ENCODE peak calls at places on chromosomes 13 and 19, in nine cellular contexts. One of them, this sample, is unnamed.

GRCh38 chr19:5006201-5006600 is 37.3 kb downstream of the KDM4B start:
- DNase-seq in Kasumi-1: no peak
- DNase-seq in aorta: no peak
- DNase-seq in stimulated activated CD4-positive, alpha-beta T cell treated with anti-CD3 and anti-CD28 coated beads, Interleukin-4, amount 100 ng/mL, for 48 hours: no peak
- DNase-seq in iPS-NIHi11: no peak
- DNase-seq in activated CD4-positive, CD25-positive, alpha-beta regulatory T cell: no peak
- DNase-seq in Peyer's patch: no peak
- DNase-seq in NCI-H1092: no peak
- DNase-seq in fibroblast of mammary gland: peak
- DNase-seq in this sample: no peak

GRCh38 chr19:54364775-54365257 is at the start of gene LAIR1:
- DNase-seq in iPS-NIHi11: no peak
- DNase-seq in fibroblast of mammary gland: no peak
- DNase-seq in NCI-H1092: no peak
- DNase-seq in activated CD4-positive, CD25-positive, alpha-beta regulatory T cell: no peak
- DNase-seq in Peyer's patch: peak
- DNase-seq in aorta: no peak
- DNase-seq in stimulated activated CD4-positive, alpha-beta T cell treated with anti-CD3 and anti-CD28 coated beads, Interleukin-4, amount 100 ng/mL, for 48 hours: peak
- DNase-seq in Kasumi-1: peak
- DNase-seq in this sample: no peak

GRCh38 chr19:50320051-50320450 is 9.1 kb downstream of the KCNC3 start:
- DNase-seq in stimulated activated CD4-positive, alpha-beta T cell treated with anti-CD3 and anti-CD28 coated beads, Interleukin-4, amount 100 ng/mL, for 48 hours: no peak
- DNase-seq in activated CD4-positive, CD25-positive, alpha-beta regulatory T cell: no peak
- DNase-seq in NCI-H1092: no peak
- DNase-seq in aorta: peak
- DNase-seq in fibroblast of mammary gland: no peak
- DNase-seq in Peyer's patch: no peak
- DNase-seq in Kasumi-1: no peak
- DNase-seq in iPS-NIHi11: no peak
- DNase-seq in this sample: no peak

GRCh38 chr19:19591133-19591825 is 27.2 kb downstream of the PBX4 start:
- DNase-seq in Peyer's patch: peak
- DNase-seq in iPS-NIHi11: peak
- DNase-seq in fibroblast of mammary gland: peak
- DNase-seq in aorta: no peak
- DNase-seq in stimulated activated CD4-positive, alpha-beta T cell treated with anti-CD3 and anti-CD28 coated beads, Interleukin-4, amount 100 ng/mL, for 48 hours: peak
- DNase-seq in NCI-H1092: no peak
- DNase-seq in Kasumi-1: peak
- DNase-seq in activated CD4-positive, CD25-positive, alpha-beta regulatory T cell: peak
- DNase-seq in this sample: peak

GRCh38 chr19:13588953-13589833 is 82.9 kb upstream of the CACNA1A start:
- DNase-seq in Kasumi-1: peak
- DNase-seq in NCI-H1092: peak
- DNase-seq in iPS-NIHi11: peak
- DNase-seq in fibroblast of mammary gland: peak
- DNase-seq in aorta: peak
- DNase-seq in stimulated activated CD4-positive, alpha-beta T cell treated with anti-CD3 and anti-CD28 coated beads, Interleukin-4, amount 100 ng/mL, for 48 hours: peak
- DNase-seq in Peyer's patch: peak
- DNase-seq in activated CD4-positive, CD25-positive, alpha-beta regulatory T cell: peak
- DNase-seq in this sample: peak

GRCh38 chr19:48244289-48244688 is 11.4 kb downstream of the CARD8 start:
- DNase-seq in Peyer's patch: peak
- DNase-seq in iPS-NIHi11: no peak
- DNase-seq in NCI-H1092: no peak
- DNase-seq in stimulated activated CD4-positive, alpha-beta T cell treated with anti-CD3 and anti-CD28 coated beads, Interleukin-4, amount 100 ng/mL, for 48 hours: no peak
- DNase-seq in activated CD4-positive, CD25-positive, alpha-beta regulatory T cell: no peak
- DNase-seq in Kasumi-1: peak
- DNase-seq in fibroblast of mammary gland: no peak
- DNase-seq in aorta: no peak
- DNase-seq in this sample: no peak

GRCh38 chr13:95420501-95420900 is 119.2 kb upstream of the ABCC4 start:
- DNase-seq in stimulated activated CD4-positive, alpha-beta T cell treated with anti-CD3 and anti-CD28 coated beads, Interleukin-4, amount 100 ng/mL, for 48 hours: no peak
- DNase-seq in Kasumi-1: peak
- DNase-seq in aorta: no peak
- DNase-seq in fibroblast of mammary gland: no peak
- DNase-seq in NCI-H1092: no peak
- DNase-seq in activated CD4-positive, CD25-positive, alpha-beta regulatory T cell: no peak
- DNase-seq in iPS-NIHi11: no peak
- DNase-seq in Peyer's patch: no peak
- DNase-seq in this sample: no peak

GRCh38 chr13:94128430-94128829 is 351.1 kb downstream of the DCT start:
- DNase-seq in iPS-NIHi11: no peak
- DNase-seq in stimulated activated CD4-positive, alpha-beta T cell treated with anti-CD3 and anti-CD28 coated beads, Interleukin-4, amount 100 ng/mL, for 48 hours: no peak
- DNase-seq in fibroblast of mammary gland: no peak
- DNase-seq in Peyer's patch: no peak
- DNase-seq in Kasumi-1: no peak
- DNase-seq in NCI-H1092: no peak
- DNase-seq in activated CD4-positive, CD25-positive, alpha-beta regulatory T cell: no peak
- DNase-seq in aorta: no peak
- DNase-seq in this sample: no peak

GRCh38 chr13:36421447-36421846 is 10.8 kb upstream of the CCNA1 start:
- DNase-seq in iPS-NIHi11: no peak
- DNase-seq in stimulated activated CD4-positive, alpha-beta T cell treated with anti-CD3 and anti-CD28 coated beads, Interleukin-4, amount 100 ng/mL, for 48 hours: no peak
- DNase-seq in activated CD4-positive, CD25-positive, alpha-beta regulatory T cell: no peak
- DNase-seq in NCI-H1092: no peak
- DNase-seq in fibroblast of mammary gland: peak
- DNase-seq in aorta: no peak
- DNase-seq in Kasumi-1: no peak
- DNase-seq in Peyer's patch: no peak
- DNase-seq in this sample: no peak

GRCh38 chr13:19862511-19863313 is 737 bp downstream of the ZMYM5 start:
- DNase-seq in stimulated activated CD4-positive, alpha-beta T cell treated with anti-CD3 and anti-CD28 coated beads, Interleukin-4, amount 100 ng/mL, for 48 hours: peak
- DNase-seq in fibroblast of mammary gland: peak
- DNase-seq in iPS-NIHi11: peak
- DNase-seq in activated CD4-positive, CD25-positive, alpha-beta regulatory T cell: peak
- DNase-seq in aorta: peak
- DNase-seq in Kasumi-1: peak
- DNase-seq in NCI-H1092: no peak
- DNase-seq in Peyer's patch: peak
- DNase-seq in this sample: peak

This sample was measured in T47D.